ENCODE peak calls at places on chromosomes 2 and 18, in ten cellular contexts. O is K562, R is endothelial cell of umbilical vein, J is HCT116, I is stomach, W is sigmoid colon, L is GM12891, K is transverse colon, D is GM12878, Q is HepG2. B is an unnamed sample.

GRCh38 chr2:207401338-207401737 is 128.4 kb upstream of the CREB1 start:
- DNase-seq in O (no peak), R (no peak), J (no peak), I (no peak), W (no peak), L (no peak), K (no peak), D (no peak), Q (no peak), B (no peak)

GRCh38 chr2:192228685-192229084 is 34.0 kb upstream of the TMEFF2 start:
- DNase-seq in O (no peak), R (no peak), J (no peak), I (no peak), W (no peak), L (no peak), K (no peak), D (no peak), Q (no peak), B (no peak)

GRCh38 chr2:61288070-61288841 is 126.3 kb downstream of the C2orf74 start:
- DNase-seq in O (peak), R (no peak), J (no peak), I (no peak), W (no peak), L (no peak), K (no peak), D (no peak), Q (no peak), B (no peak)

GRCh38 chr2:239328306-239329191 is 72.3 kb downstream of the HDAC4 start:
- DNase-seq in O (no peak), R (peak), J (no peak), I (peak), W (peak), L (no peak), K (peak), D (no peak), Q (no peak), B (peak)

GRCh38 chr2:43317680-43318079 is 91.3 kb upstream of the ZFP36L2 start:
- DNase-seq in O (no peak), R (no peak), J (no peak), I (no peak), W (no peak), L (no peak), K (no peak), D (no peak), Q (no peak), B (no peak)

GRCh38 chr2:238881353-238882082 is 33.6 kb downstream of the TWIST2 start:
- DNase-seq in O (no peak), R (no peak), J (no peak), I (no peak), W (no peak), L (no peak), K (no peak), D (no peak), Q (no peak), B (no peak)

GRCh38 chr2:215215637-215216036 is 77.2 kb upstream of the ABCA12 start:
- DNase-seq in O (no peak), R (no peak), J (no peak), I (no peak), W (no peak), L (no peak), K (no peak), D (no peak), Q (no peak), B (no peak)

GRCh38 chr2:9821805-9822445 is 21.3 kb upstream of the TAF1B start:
- DNase-seq in O (no peak), R (no peak), J (no peak), I (no peak), W (no peak), L (no peak), K (no peak), D (no peak), Q (no peak), B (no peak)

GRCh38 chr2:171281116-171281515 is 120.4 kb upstream of the TLK1 start:
- DNase-seq in O (no peak), R (no peak), J (no peak), I (no peak), W (no peak), L (no peak), K (no peak), D (no peak), Q (no peak), B (no peak)

GRCh38 chr2:37232131-37232933 is 874 bp downstream of the NDUFAF7 start:
- DNase-seq in O (peak), R (no peak), J (no peak), I (no peak), W (peak), L (no peak), K (peak), D (no peak), Q (peak), B (peak)

GRCh38 chr2:184304006-184304405 is 294.3 kb upstream of the ZNF804A start:
- DNase-seq in O (no peak), R (no peak), J (no peak), I (no peak), W (no peak), L (no peak), K (no peak), D (no peak), Q (no peak), B (no peak)

GRCh38 chr2:165895974-165896373 is 57.6 kb downstream of the TTC21B start:
- DNase-seq in O (no peak), R (no peak), J (no peak), I (no peak), W (no peak), L (no peak), K (no peak), D (peak), Q (no peak), B (no peak)

GRCh38 chr2:201233192-201234166 is 26.9 kb upstream of the CASP8 start:
- DNase-seq in O (peak), R (no peak), J (peak), I (peak), W (peak), L (peak), K (peak), D (peak), Q (peak), B (no peak)

GRCh38 chr2:223537669-223538601 is 64.2 kb downstream of the SCG2 start:
- DNase-seq in O (no peak), R (peak), J (no peak), I (no peak), W (no peak), L (no peak), K (no peak), D (no peak), Q (peak), B (no peak)

GRCh38 chr18:36411745-36412168 is 114.2 kb downstream of the FHOD3 start:
- DNase-seq in O (peak), R (no peak), J (peak), I (no peak), W (no peak), L (no peak), K (no peak), D (no peak), Q (peak), B (peak)

GRCh38 chr2:96970910-96971309 is 15.5 kb downstream of the FAM178B start:
- DNase-seq in O (no peak), R (no peak), J (no peak), I (no peak), W (no peak), L (no peak), K (no peak), D (no peak), Q (no peak), B (no peak)

GRCh38 chr2:9914384-9915065 is 37.0 kb upstream of the GRHL1 start:
- DNase-seq in O (peak), R (peak), J (peak), I (no peak), W (no peak), L (peak), K (peak), D (peak), Q (no peak), B (no peak)

GRCh38 chr2:159484537-159484936 is 131.8 kb downstream of the BAZ2B start:
- DNase-seq in O (no peak), R (no peak), J (no peak), I (no peak), W (no peak), L (no peak), K (no peak), D (no peak), Q (no peak), B (no peak)

GRCh38 chr2:165018207-165018606 is 62.9 kb upstream of the SLC38A11 start:
- DNase-seq in O (no peak), R (no peak), J (no peak), I (no peak), W (no peak), L (no peak), K (no peak), D (no peak), Q (no peak), B (peak)

GRCh38 chr18:79568543-79569205 is 110.9 kb upstream of the CTDP1 start:
- DNase-seq in O (no peak), R (no peak), J (no peak), I (peak), W (peak), L (no peak), K (no peak), D (no peak), Q (no peak), B (no peak)

GRCh38 chr2:10059016-10059351 is 15.6 kb downstream of the KLF11 start:
- DNase-seq in O (no peak), R (no peak), J (no peak), I (no peak), W (no peak), L (no peak), K (no peak), D (no peak), Q (no peak), B (no peak)

GRCh38 chr18:36578871-36579270 is 249.9 kb downstream of the TPGS2 start:
- DNase-seq in O (no peak), R (no peak), J (no peak), I (no peak), W (no peak), L (no peak), K (no peak), D (no peak), Q (no peak), B (peak)

GRCh38 chr2:1070601-1071000 is 120.0 kb downstream of the SNTG2 start:
- DNase-seq in O (no peak), R (no peak), J (no peak), I (no peak), W (no peak), L (no peak), K (no peak), D (no peak), Q (no peak), B (peak)

GRCh38 chr2:31213883-31214637 is 3.3 kb downstream of the CAPN14 start:
- DNase-seq in O (no peak), R (no peak), J (no peak), I (no peak), W (no peak), L (no peak), K (no peak), D (no peak), Q (no peak), B (no peak)

GRCh38 chr2:191167766-191168165 is 17.0 kb upstream of the STAT4 start:
- DNase-seq in O (no peak), R (peak), J (no peak), I (no peak), W (peak), L (no peak), K (no peak), D (no peak), Q (no peak), B (no peak)

GRCh38 chr2:223865124-223865523 is 27.7 kb upstream of the AP1S3 start:
- DNase-seq in O (no peak), R (no peak), J (no peak), I (no peak), W (no peak), L (no peak), K (no peak), D (no peak), Q (no peak), B (no peak)

DNA sequence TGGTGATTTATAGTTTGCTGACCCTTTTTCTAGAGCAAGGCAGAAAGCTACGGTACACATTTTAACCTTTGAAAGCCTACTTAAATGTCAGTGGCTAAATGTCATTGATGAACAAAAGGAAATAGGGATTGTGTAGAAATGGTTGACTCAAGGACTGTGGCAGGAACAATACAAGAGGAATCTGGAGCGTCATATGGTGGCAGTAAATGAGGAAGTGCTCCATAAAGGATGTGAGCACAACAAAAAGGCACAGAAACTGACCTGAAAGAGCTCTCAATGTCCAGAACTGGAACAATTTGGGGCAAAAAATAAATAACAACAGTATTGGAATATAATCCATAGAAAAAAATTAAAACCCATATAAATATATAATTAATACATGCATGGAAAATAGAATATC is 443.9 kb upstream of the VRK2 start:
- DNase-seq in O (no peak), R (no peak), J (no peak), I (no peak), W (no peak), L (no peak), K (no peak), D (no peak), Q (no peak), B (no peak)
- TF ChIP-seq POLR2AphosphoS5 in O (no peak), R (no peak), J (no peak), I (no peak), W (no peak), L (no peak), K (no peak), D (no peak), Q (no peak), B (no peak)

GRCh38 chr2:109481196-109481555 is 132.6 kb downstream of the SEPTIN10 start:
- DNase-seq in O (no peak), R (peak), J (no peak), I (peak), W (no peak), L (no peak), K (peak), D (no peak), Q (no peak), B (no peak)
- TF ChIP-seq POLR2AphosphoS5 in O (no peak), R (no peak), J (no peak), I (no peak), W (no peak), L (no peak), K (peak), D (no peak), Q (no peak), B (no peak)

GRCh38 chr2:236530512-236530911 is 39.1 kb upstream of the ACKR3 start:
- DNase-seq in O (no peak), R (no peak), J (no peak), I (no peak), W (no peak), L (no peak), K (no peak), D (no peak), Q (no peak), B (no peak)

GRCh38 chr2:236523249-236523648 is 46.4 kb upstream of the ACKR3 start:
- DNase-seq in O (no peak), R (no peak), J (no peak), I (no peak), W (no peak), L (no peak), K (no peak), D (no peak), Q (no peak), B (no peak)

GRCh38 chr2:236527198-236527640 is 42.4 kb upstream of the ACKR3 start:
- DNase-seq in O (no peak), R (no peak), J (no peak), I (no peak), W (no peak), L (no peak), K (no peak), D (no peak), Q (no peak), B (no peak)

GRCh38 chr2:236525416-236525997 is 44.1 kb upstream of the ACKR3 start:
- DNase-seq in O (no peak), R (no peak), J (no peak), I (no peak), W (no peak), L (no peak), K (no peak), D (no peak), Q (no peak), B (no peak)

DNA sequence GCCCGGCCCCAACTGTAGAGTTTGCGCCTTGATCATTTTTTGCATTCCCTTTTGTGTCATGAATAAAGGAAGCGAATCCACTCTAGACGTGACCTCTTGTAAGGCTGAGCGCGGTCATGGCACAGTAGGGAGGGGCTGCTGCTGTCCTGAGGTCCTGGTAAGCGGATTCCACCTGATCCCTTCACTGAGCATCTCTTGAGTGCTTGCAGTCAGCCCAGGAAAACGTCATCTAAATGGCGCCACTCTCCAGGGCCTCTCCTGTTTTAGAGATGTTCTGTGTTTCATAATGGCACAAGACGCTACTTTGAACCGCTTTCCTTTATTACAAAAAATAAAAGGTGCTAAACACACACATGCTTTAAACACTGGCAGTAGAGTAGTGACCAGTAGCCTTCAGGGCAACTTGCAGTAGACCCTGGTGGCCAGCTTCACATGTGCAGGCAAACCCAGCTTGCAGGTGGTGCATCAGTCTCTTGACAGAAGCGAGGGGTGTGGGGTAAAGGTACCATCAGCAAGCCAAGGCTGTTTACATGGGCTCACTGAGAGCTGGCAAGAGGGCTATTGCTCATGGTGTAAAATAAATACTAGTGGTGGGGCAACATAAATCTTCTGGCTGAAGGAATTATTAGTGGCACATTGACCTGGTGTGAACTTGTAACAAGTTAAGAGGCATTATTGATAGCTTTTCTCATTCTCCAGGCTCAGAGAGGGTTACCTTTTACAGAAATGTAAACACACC is 43.0 kb upstream of the ACKR3 start:
- DNase-seq in O (no peak), R (no peak), J (no peak), I (no peak), W (no peak), L (no peak), K (no peak), D (no peak), Q (no peak), B (no peak)
- TF ChIP-seq POLR2AphosphoS5 in O (no peak), R (no peak), J (no peak), I (no peak), W (no peak), L (no peak), K (no peak), D (no peak), Q (no peak), B (no peak)

DNA sequence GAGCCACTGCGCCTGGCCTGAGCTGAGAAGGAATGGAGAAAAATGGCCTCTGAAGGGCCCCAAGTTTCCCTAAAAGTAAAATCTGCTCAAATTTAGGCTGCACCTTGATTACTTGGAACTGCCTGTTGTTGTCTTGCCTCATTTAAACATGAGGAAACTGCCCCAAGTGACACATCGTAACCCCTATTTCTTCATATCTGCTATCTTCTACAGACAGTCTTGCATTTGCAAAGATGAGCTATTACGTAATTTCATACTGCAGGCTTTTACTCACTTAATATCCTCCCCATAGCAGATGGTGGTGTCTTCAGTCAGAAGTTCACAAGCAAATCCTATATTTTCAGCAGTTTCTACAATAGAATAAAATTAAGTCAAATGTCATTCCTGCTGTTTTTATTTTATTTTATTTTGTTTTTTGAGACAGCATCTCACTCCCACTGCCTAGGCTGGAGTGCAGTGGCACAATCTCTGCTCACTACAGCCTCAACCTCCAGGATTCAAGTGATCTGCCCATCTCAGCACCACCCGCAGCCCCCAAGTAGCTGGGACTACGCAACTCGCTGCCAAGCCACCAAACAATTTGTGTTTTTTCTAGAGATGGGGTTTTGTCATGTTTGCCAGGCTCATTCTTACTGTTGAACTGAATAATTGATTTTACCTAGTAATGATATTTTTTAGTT is 45.3 kb upstream of the NARS1 start:
- DNase-seq in O (peak), R (no peak), J (no peak), I (no peak), W (no peak), L (no peak), K (no peak), D (no peak), Q (no peak), B (no peak)
- TF ChIP-seq POLR2AphosphoS5 in O (peak), R (no peak), J (no peak), I (no peak), W (peak), L (no peak), K (peak), D (no peak), Q (no peak), B (no peak)

GRCh38 chr2:176910828-176911227 is 301.8 kb upstream of the HNRNPA3 start:
- DNase-seq in O (no peak), R (no peak), J (no peak), I (no peak), W (no peak), L (no peak), K (no peak), D (no peak), Q (no peak), B (no peak)
- TF ChIP-seq POLR2AphosphoS5 in O (no peak), R (no peak), J (no peak), I (no peak), W (no peak), L (no peak), K (no peak), D (no peak), Q (no peak), B (no peak)

DNA sequence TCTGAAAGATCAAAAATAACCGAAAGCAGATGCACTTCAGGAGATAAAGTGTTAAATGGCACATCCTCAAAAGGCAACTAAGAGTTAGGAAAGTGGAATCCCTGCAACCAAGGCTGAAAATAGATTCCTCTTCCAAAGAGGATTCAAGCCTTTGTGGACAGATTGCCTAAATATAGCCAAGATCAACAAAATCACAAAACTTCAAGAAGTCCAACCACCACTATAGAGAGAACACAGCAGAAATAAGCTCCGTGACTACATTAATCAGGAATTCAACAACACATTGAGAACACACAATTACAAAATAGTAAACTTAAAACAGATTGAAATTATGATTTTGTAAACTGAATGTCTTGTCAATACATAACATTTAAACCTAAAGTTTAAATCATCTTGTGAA is 165.7 kb downstream of the LNPK start:
- DNase-seq in O (no peak), R (no peak), J (no peak), I (no peak), W (no peak), L (no peak), K (no peak), D (no peak), Q (no peak), B (no peak)
- TF ChIP-seq POLR2AphosphoS5 in O (no peak), R (no peak), J (no peak), I (no peak), W (no peak), L (no peak), K (no peak), D (no peak), Q (no peak), B (no peak)

GRCh38 chr2:174663572-174663971 is 66.0 kb upstream of the WIPF1 start:
- DNase-seq in O (no peak), R (peak), J (no peak), I (no peak), W (peak), L (no peak), K (no peak), D (no peak), Q (no peak), B (peak)
- TF ChIP-seq POLR2AphosphoS5 in O (no peak), R (no peak), J (no peak), I (no peak), W (no peak), L (no peak), K (no peak), D (no peak), Q (no peak), B (peak)

GRCh38 chr2:98730053-98730850 is 680 bp downstream of the MGAT4A start:
- DNase-seq in O (no peak), R (peak), J (no peak), I (peak), W (peak), L (no peak), K (peak), D (no peak), Q (peak), B (peak)
- TF ChIP-seq POLR2AphosphoS5 in O (no peak), R (no peak), J (no peak), I (no peak), W (peak), L (no peak), K (peak), D (no peak), Q (no peak), B (no peak)

B was measured in SK-N-SH.